ENCODE peak calls at places on chromosome 11, in seven cellular contexts. M is activated T-helper 1 cell treated with anti-CD3 and anti-CD28 coated beads, Interleukin-12 subunit alpha, Interleukin-12 subunit beta, Interleukin-2, Interleukin-4 antibody, amounts not matched to agents 30 ng/mL and 10 ng/mL and 1 ng/mL, durations not matched to agents 14 hours and 24 hours and 36 hours; V is NCI-H2029; B is activated CD8-positive, alpha-beta T cell treated with anti-CD3 and anti-CD28 coated beads for 36 hours; Z is CD8-positive, alpha-beta T cell; N is naive B cell; O is effector memory CD8-positive, alpha-beta T cell. H is an unnamed sample.

GRCh38 chr11:33291004-33291777 is 34.0 kb downstream of the HIPK3 start:
- DNase-seq in O (no peak), Z (no peak), B (no peak), M (no peak), N (no peak), V (no peak), H (no peak)

GRCh38 chr11:119092880-119093665 is 8.4 kb downstream of the HMBS start:
- DNase-seq in M (no peak), B (no peak), O (no peak), V (no peak), N (no peak), Z (no peak), H (no peak)

GRCh38 chr11:134542401-134543143 is 130.5 kb upstream of the B3GAT1 start:
- DNase-seq in O (no peak), V (no peak), Z (no peak), B (no peak), M (no peak), N (no peak), H (no peak)

GRCh38 chr11:3920148-3920852 is 64.8 kb downstream of the STIM1 start:
- DNase-seq in Z (peak; percentile 55), B (peak; percentile 92), N (no peak), M (peak; percentile 59), O (peak; percentile 58), V (no peak), H (no peak)

GRCh38 chr11:14974723-14975587 is 2.8 kb upstream of the CALCA start:
- DNase-seq in B (peak; percentile 85), M (peak; percentile 41), N (peak; percentile 39), Z (peak; percentile 26), V (no peak), O (peak; percentile 64), H (no peak)

GRCh38 chr11:76087749-76088148 is 118.6 kb downstream of the WNT11 start:
- DNase-seq in O (no peak), V (no peak), Z (no peak), M (no peak), B (no peak), N (no peak), H (no peak)

GRCh38 chr11:94198718-94199117 is 70.1 kb downstream of the PANX1 start:
- DNase-seq in M (no peak), O (no peak), N (no peak), B (no peak), Z (no peak), V (no peak), H (no peak)

GRCh38 chr11:111045408-111045806 is 200.1 kb upstream of the POU2AF2 start:
- DNase-seq in B (no peak), V (no peak), Z (no peak), O (no peak), N (no peak), M (no peak), H (no peak)

GRCh38 chr11:73140213-73141030 is 1.7 kb downstream of the FCHSD2 start:
- DNase-seq in O (peak; percentile 19), B (peak; percentile 27), V (peak; percentile 22), N (no peak), M (no peak), Z (no peak), H (no peak)

GRCh38 chr11:33777906-33778305 is 3.6 kb upstream of the FBXO3 start:
- DNase-seq in V (no peak), Z (no peak), B (no peak), O (peak; percentile 36), N (no peak), M (no peak), H (no peak)

GRCh38 chr11:3641701-3642070 is at the start of gene ART5:
- DNase-seq in M (no peak), Z (no peak), B (no peak), O (no peak), N (no peak), V (no peak), H (no peak)

H was measured in NCI-H774.